ENCODE peak calls at places on chromosomes 3 and 15, in six cellular contexts. One of them, this sample, is unnamed.

GRCh38 chr3:119170821-119171220 is 2.6 kb upstream of the UPK1B start:
- DNase-seq in fibroblast of mammary gland: no peak
- DNase-seq in fibroblast of the aortic adventitia: no peak
- DNase-seq in HFF-Myc: no peak
- DNase-seq in SHP77 treated with DMSO at 0.1 percent for 48 hours: no peak
- DNase-seq in AG09309: no peak
- DNase-seq in this sample: no peak

GRCh38 chr15:73870700-73871408 is 2.5 kb upstream of the TBC1D21 start:
- DNase-seq in fibroblast of mammary gland: peak
- DNase-seq in fibroblast of the aortic adventitia: peak
- DNase-seq in HFF-Myc: no peak
- DNase-seq in SHP77 treated with DMSO at 0.1 percent for 48 hours: no peak
- DNase-seq in AG09309: no peak
- DNase-seq in this sample: no peak

GRCh38 chr15:49622561-49622960 is 1.7 kb downstream of the DTWD1 start:
- DNase-seq in fibroblast of mammary gland: peak
- DNase-seq in fibroblast of the aortic adventitia: peak
- DNase-seq in HFF-Myc: no peak
- DNase-seq in SHP77 treated with DMSO at 0.1 percent for 48 hours: no peak
- DNase-seq in AG09309: no peak
- DNase-seq in this sample: no peak

GRCh38 chr15:69145694-69146492 is 14.5 kb upstream of the GLCE start:
- DNase-seq in fibroblast of mammary gland: no peak
- DNase-seq in fibroblast of the aortic adventitia: no peak
- DNase-seq in HFF-Myc: no peak
- DNase-seq in SHP77 treated with DMSO at 0.1 percent for 48 hours: peak
- DNase-seq in AG09309: no peak
- DNase-seq in this sample: no peak

GRCh38 chr15:78930577-78931388 is 14.1 kb downstream of the CTSH start:
- DNase-seq in fibroblast of mammary gland: peak
- DNase-seq in fibroblast of the aortic adventitia: peak
- DNase-seq in HFF-Myc: peak
- DNase-seq in SHP77 treated with DMSO at 0.1 percent for 48 hours: no peak
- DNase-seq in AG09309: peak
- DNase-seq in this sample: peak

GRCh38 chr15:101280007-101280406 is 2.7 kb upstream of the SELENOS start:
- DNase-seq in fibroblast of mammary gland: no peak
- DNase-seq in fibroblast of the aortic adventitia: no peak
- DNase-seq in HFF-Myc: no peak
- DNase-seq in SHP77 treated with DMSO at 0.1 percent for 48 hours: no peak
- DNase-seq in AG09309: no peak
- DNase-seq in this sample: no peak

GRCh38 chr3:53739926-53740325 is 106.3 kb downstream of the CHDH start:
- DNase-seq in fibroblast of mammary gland: no peak
- DNase-seq in fibroblast of the aortic adventitia: no peak
- DNase-seq in HFF-Myc: no peak
- DNase-seq in SHP77 treated with DMSO at 0.1 percent for 48 hours: no peak
- DNase-seq in AG09309: no peak
- DNase-seq in this sample: no peak

GRCh38 chr3:183540501-183541234 is 14.8 kb downstream of the KLHL6 start:
- DNase-seq in fibroblast of mammary gland: no peak
- DNase-seq in fibroblast of the aortic adventitia: no peak
- DNase-seq in HFF-Myc: no peak
- DNase-seq in SHP77 treated with DMSO at 0.1 percent for 48 hours: no peak
- DNase-seq in AG09309: no peak
- DNase-seq in this sample: no peak

GRCh38 chr15:96415513-96416217 is 85.2 kb downstream of the NR2F2 start:
- DNase-seq in fibroblast of mammary gland: no peak
- DNase-seq in fibroblast of the aortic adventitia: no peak
- DNase-seq in HFF-Myc: no peak
- DNase-seq in SHP77 treated with DMSO at 0.1 percent for 48 hours: no peak
- DNase-seq in AG09309: no peak
- DNase-seq in this sample: no peak

GRCh38 chr3:51673181-51673801 is 2.2 kb downstream of the TEX264 start:
- DNase-seq in fibroblast of mammary gland: no peak
- DNase-seq in fibroblast of the aortic adventitia: no peak
- DNase-seq in HFF-Myc: no peak
- DNase-seq in SHP77 treated with DMSO at 0.1 percent for 48 hours: no peak
- DNase-seq in AG09309: no peak
- DNase-seq in this sample: no peak

GRCh38 chr15:48177875-48178611 is at the start of gene MYEF2:
- DNase-seq in fibroblast of mammary gland: peak
- DNase-seq in fibroblast of the aortic adventitia: peak
- DNase-seq in HFF-Myc: peak
- DNase-seq in SHP77 treated with DMSO at 0.1 percent for 48 hours: peak
- DNase-seq in AG09309: no peak
- DNase-seq in this sample: peak

GRCh38 chr3:106068795-106069194 is 200.0 kb upstream of the CBLB start:
- DNase-seq in fibroblast of mammary gland: peak
- DNase-seq in fibroblast of the aortic adventitia: peak
- DNase-seq in HFF-Myc: no peak
- DNase-seq in SHP77 treated with DMSO at 0.1 percent for 48 hours: no peak
- DNase-seq in AG09309: no peak
- DNase-seq in this sample: no peak

GRCh38 chr3:105582015-105582414 is 215.3 kb downstream of the ALCAM start:
- DNase-seq in fibroblast of mammary gland: no peak
- DNase-seq in fibroblast of the aortic adventitia: no peak
- DNase-seq in HFF-Myc: no peak
- DNase-seq in SHP77 treated with DMSO at 0.1 percent for 48 hours: no peak
- DNase-seq in AG09309: no peak
- DNase-seq in this sample: no peak

GRCh38 chr15:31304736-31305365 is 21.8 kb upstream of the KLF13 start:
- DNase-seq in fibroblast of mammary gland: no peak
- DNase-seq in fibroblast of the aortic adventitia: no peak
- DNase-seq in HFF-Myc: no peak
- DNase-seq in SHP77 treated with DMSO at 0.1 percent for 48 hours: no peak
- DNase-seq in AG09309: no peak
- DNase-seq in this sample: no peak

GRCh38 chr15:58135511-58136174 is 2.5 kb upstream of the AQP9 start:
- DNase-seq in fibroblast of mammary gland: peak
- DNase-seq in fibroblast of the aortic adventitia: peak
- DNase-seq in HFF-Myc: no peak
- DNase-seq in SHP77 treated with DMSO at 0.1 percent for 48 hours: no peak
- DNase-seq in AG09309: no peak
- DNase-seq in this sample: no peak

GRCh38 chr3:186213946-186214345 is 105.1 kb upstream of the ETV5 start:
- DNase-seq in fibroblast of mammary gland: peak
- DNase-seq in fibroblast of the aortic adventitia: no peak
- DNase-seq in HFF-Myc: no peak
- DNase-seq in SHP77 treated with DMSO at 0.1 percent for 48 hours: no peak
- DNase-seq in AG09309: peak
- DNase-seq in this sample: no peak

GRCh38 chr3:53354945-53355498 is 7.7 kb upstream of the DCP1A start:
- DNase-seq in fibroblast of mammary gland: no peak
- DNase-seq in fibroblast of the aortic adventitia: peak
- DNase-seq in HFF-Myc: no peak
- DNase-seq in SHP77 treated with DMSO at 0.1 percent for 48 hours: no peak
- DNase-seq in AG09309: no peak
- DNase-seq in this sample: no peak

GRCh38 chr3:171113716-171114115 is 87.2 kb upstream of the SLC2A2 start:
- DNase-seq in fibroblast of mammary gland: no peak
- DNase-seq in fibroblast of the aortic adventitia: no peak
- DNase-seq in HFF-Myc: no peak
- DNase-seq in SHP77 treated with DMSO at 0.1 percent for 48 hours: no peak
- DNase-seq in AG09309: no peak
- DNase-seq in this sample: no peak

GRCh38 chr3:167729591-167729990 is 5.1 kb downstream of the PDCD10 start:
- DNase-seq in fibroblast of mammary gland: peak
- DNase-seq in fibroblast of the aortic adventitia: no peak
- DNase-seq in HFF-Myc: no peak
- DNase-seq in SHP77 treated with DMSO at 0.1 percent for 48 hours: no peak
- DNase-seq in AG09309: no peak
- DNase-seq in this sample: no peak

GRCh38 chr15:38709196-38709595 is 144.6 kb upstream of the RASGRP1 start:
- DNase-seq in fibroblast of mammary gland: no peak
- DNase-seq in fibroblast of the aortic adventitia: no peak
- DNase-seq in HFF-Myc: no peak
- DNase-seq in SHP77 treated with DMSO at 0.1 percent for 48 hours: no peak
- DNase-seq in AG09309: no peak
- DNase-seq in this sample: no peak

GRCh38 chr15:31472636-31473383 is 146.2 kb downstream of the KLF13 start:
- DNase-seq in fibroblast of mammary gland: peak
- DNase-seq in fibroblast of the aortic adventitia: peak
- DNase-seq in HFF-Myc: no peak
- DNase-seq in SHP77 treated with DMSO at 0.1 percent for 48 hours: no peak
- DNase-seq in AG09309: no peak
- DNase-seq in this sample: peak